ENCODE peak calls at places on chromosomes 5 and 9, in seven cellular contexts. E is fibroblast of the aortic adventitia; G is NCI-H345; A is brain microvascular endothelial cell; L is stimulated activated CD8-positive, alpha-beta memory T cell treated with anti-CD3 and anti-CD28 coated beads, Interleukin-4, amount 100 ng/mL, for 48 hours; V is fibroblast of villous mesenchyme; D is naive B cell. N is an unnamed sample.

GRCh38 chr9:8651830-8652229 is 852.3 kb upstream of the DMAC1 start:
- DNase-seq in E (no peak), G (no peak), A (no peak), L (no peak), V (no peak), D (no peak), N (no peak)

GRCh38 chr9:136521541-136521940 is 24.3 kb downstream of the NOTCH1 start:
- DNase-seq in E (no peak), G (no peak), A (no peak), L (no peak), V (no peak), D (no peak), N (no peak)

GRCh38 chr9:124779368-124780059 is 2.6 kb downstream of the OLFML2A start:
- DNase-seq in E (peak), G (peak), A (peak), L (no peak), V (peak), D (no peak), N (peak)

GRCh38 chr9:108184941-108185340 is 670.8 kb downstream of the ACTL7B start:
- DNase-seq in E (peak), G (no peak), A (peak), L (no peak), V (peak), D (no peak), N (peak)

GRCh38 chr9:123425836-123426365 is 69.9 kb downstream of the CRB2 start:
- DNase-seq in E (no peak), G (no peak), A (no peak), L (no peak), V (no peak), D (no peak), N (no peak)

GRCh38 chr9:108784998-108785397 is 70.8 kb downstream of the ACTL7B start:
- DNase-seq in E (peak), G (no peak), A (peak), L (no peak), V (peak), D (no peak), N (peak)

GRCh38 chr5:172701336-172702061 is 60.4 kb downstream of the NEURL1B start:
- DNase-seq in E (no peak), G (no peak), A (no peak), L (no peak), V (no peak), D (no peak), N (no peak)

GRCh38 chr5:126780165-126780827 is 3.4 kb downstream of the LMNB1 start:
- DNase-seq in E (peak), G (peak), A (peak), L (peak), V (peak), D (peak), N (peak)

GRCh38 chr5:24363789-24364534 is 280.8 kb downstream of the CDH10 start:
- DNase-seq in E (no peak), G (peak), A (no peak), L (no peak), V (no peak), D (no peak), N (no peak)

GRCh38 chr5:157535042-157535865 is 40.3 kb downstream of the ADAM19 start:
- DNase-seq in E (peak), G (no peak), A (no peak), L (no peak), V (peak), D (no peak), N (peak)

GRCh38 chr5:103111458-103111857 is 8.5 kb downstream of the GIN1 start:
- DNase-seq in E (no peak), G (no peak), A (no peak), L (no peak), V (no peak), D (peak), N (no peak)

GRCh38 chr9:88041447-88041846 is 67.1 kb upstream of the CDK20 start:
- DNase-seq in E (peak), G (no peak), A (no peak), L (no peak), V (peak), D (no peak), N (no peak)

GRCh38 chr9:69461488-69461887 is 136.5 kb downstream of the ENTREP1 start:
- DNase-seq in E (no peak), G (no peak), A (no peak), L (no peak), V (no peak), D (no peak), N (no peak)

GRCh38 chr5:80474929-80475328 is 13.0 kb upstream of the FAM151B start:
- DNase-seq in E (no peak), G (no peak), A (no peak), L (no peak), V (peak), D (no peak), N (no peak)

GRCh38 chr5:139524446-139524845 is 36.7 kb upstream of the UBE2D2 start:
- DNase-seq in E (no peak), G (no peak), A (no peak), L (no peak), V (no peak), D (no peak), N (no peak)

GRCh38 chr9:133939386-133939785 is 52.7 kb downstream of the VAV2 start:
- DNase-seq in E (no peak), G (no peak), A (no peak), L (no peak), V (no peak), D (no peak), N (no peak)

GRCh38 chr9:136122425-136123383 is 4.0 kb upstream of the TMEM250 start:
- DNase-seq in E (peak), G (peak), A (peak), L (peak), V (peak), D (peak), N (peak)

GRCh38 chr9:88303785-88304495 is 84.3 kb upstream of the SPIN1 start:
- DNase-seq in E (peak), G (no peak), A (peak), L (peak), V (peak), D (no peak), N (peak)

GRCh38 chr9:89177401-89178161 is 1.0 kb downstream of the SHC3 start:
- DNase-seq in E (peak), G (no peak), A (no peak), L (no peak), V (no peak), D (no peak), N (peak)

GRCh38 chr5:133691448-133691847 is 79.1 kb upstream of the FSTL4 start:
- DNase-seq in E (no peak), G (no peak), A (no peak), L (no peak), V (no peak), D (no peak), N (no peak)

GRCh38 chr5:86864022-86864421 is 246.3 kb downstream of the COX7C start:
- DNase-seq in E (no peak), G (no peak), A (no peak), L (no peak), V (no peak), D (no peak), N (no peak)

GRCh38 chr9:14441976-14442651 is 128.2 kb upstream of the NFIB start:
- DNase-seq in E (peak), G (peak), A (no peak), L (no peak), V (peak), D (no peak), N (no peak)

GRCh38 chr5:443239-444151 is 519 bp downstream of the EXOC3 start:
- DNase-seq in E (no peak), G (peak), A (no peak), L (peak), V (no peak), D (no peak), N (no peak)

GRCh38 chr5:115209279-115209678 is 39.6 kb upstream of the TRIM36 start:
- DNase-seq in E (no peak), G (no peak), A (no peak), L (peak), V (peak), D (peak), N (no peak)

GRCh38 chr5:147174671-147175070 is 60.2 kb upstream of the STK32A start:
- DNase-seq in E (no peak), G (no peak), A (no peak), L (no peak), V (no peak), D (no peak), N (no peak)

GRCh38 chr5:1468247-1468612 is 23.0 kb upstream of the SLC6A3 start:
- DNase-seq in E (peak), G (peak), A (no peak), L (peak), V (no peak), D (no peak), N (no peak)

N was measured in astrocyte of the spinal cord.